ENCODE peak calls at places on chromosomes 5 and 9, in nine cellular contexts. X is left ventricle myocardium inferior; N is IMR-90; T is tibial nerve; M is suprapubic skin; J is astrocyte; H is spleen; U is CD8-positive, alpha-beta memory T cell; F is hepatocyte. P is an unnamed sample.

GRCh38 chr5:172005708-172006377 is 595 bp downstream of the FBXW11 start:
- DNase-seq in F (peak; percentile 53), U (no peak), J (no peak), M (peak; percentile 65), N (no peak), X (peak; percentile 19), H (peak; percentile 86), T (peak; percentile 22), P (peak; percentile 76)

GRCh38 chr9:18834740-18835361 is 198.2 kb downstream of the SAXO1 start:
- DNase-seq in J (no peak), X (no peak), M (no peak), N (no peak), H (no peak), F (no peak), U (no peak), T (no peak), P (no peak)

GRCh38 chr9:128383791-128384190 is 12.6 kb downstream of the URM1 start:
- DNase-seq in H (no peak), F (no peak), J (no peak), N (no peak), T (no peak), U (no peak), M (no peak), X (no peak), P (peak; percentile 61)

GRCh38 chr9:89368550-89368949 is 50.2 kb downstream of the SECISBP2 start:
- DNase-seq in X (no peak), F (no peak), M (no peak), H (no peak), N (no peak), T (no peak), U (no peak), J (no peak), P (no peak)

GRCh38 chr5:89090021-89090420 is 207.0 kb upstream of the MEF2C start:
- DNase-seq in F (no peak), T (no peak), U (no peak), M (no peak), N (no peak), H (no peak), J (no peak), X (no peak), P (no peak)

GRCh38 chr5:150778517-150779396 is at the start of gene SMIM3:
- DNase-seq in F (peak; percentile 90), X (peak; percentile 89), N (peak; percentile 63), M (peak; percentile 86), J (peak; percentile 54), H (peak; percentile 94), U (peak; percentile 48), T (peak; percentile 67), P (peak; percentile 94)

GRCh38 chr5:54171645-54172384 is 138.6 kb downstream of the ARL15 start:
- DNase-seq in U (no peak), T (no peak), M (no peak), N (peak; percentile 81), H (no peak), X (no peak), J (peak; percentile 76), F (no peak), P (no peak)

GRCh38 chr5:171755354-171755821 is 30.2 kb upstream of the SMIM23 start:
- DNase-seq in X (no peak), F (no peak), N (peak; percentile 23), H (no peak), U (no peak), M (no peak), J (peak; percentile 31), T (no peak), P (no peak)

GRCh38 chr9:126515873-126516505 is 97.7 kb upstream of the LMX1B start:
- DNase-seq in T (no peak), U (no peak), N (no peak), X (no peak), F (no peak), H (peak; percentile 64), J (no peak), M (peak; percentile 50), P (no peak)

GRCh38 chr9:126517751-126518261 is 95.9 kb upstream of the LMX1B start:
- DNase-seq in X (no peak), J (no peak), U (no peak), H (peak; percentile 6), T (no peak), M (peak; percentile 21), F (no peak), N (no peak), P (no peak)

GRCh38 chr9:126518763-126519162 is 95.0 kb upstream of the LMX1B start:
- DNase-seq in T (no peak), M (no peak), U (no peak), X (no peak), F (no peak), H (no peak), J (no peak), N (no peak), P (no peak)

GRCh38 chr9:126516561-126516935 is 97.2 kb upstream of the LMX1B start:
- DNase-seq in J (no peak), M (peak; percentile 44), U (no peak), X (no peak), N (no peak), H (no peak), F (no peak), T (no peak), P (no peak)

DNA sequence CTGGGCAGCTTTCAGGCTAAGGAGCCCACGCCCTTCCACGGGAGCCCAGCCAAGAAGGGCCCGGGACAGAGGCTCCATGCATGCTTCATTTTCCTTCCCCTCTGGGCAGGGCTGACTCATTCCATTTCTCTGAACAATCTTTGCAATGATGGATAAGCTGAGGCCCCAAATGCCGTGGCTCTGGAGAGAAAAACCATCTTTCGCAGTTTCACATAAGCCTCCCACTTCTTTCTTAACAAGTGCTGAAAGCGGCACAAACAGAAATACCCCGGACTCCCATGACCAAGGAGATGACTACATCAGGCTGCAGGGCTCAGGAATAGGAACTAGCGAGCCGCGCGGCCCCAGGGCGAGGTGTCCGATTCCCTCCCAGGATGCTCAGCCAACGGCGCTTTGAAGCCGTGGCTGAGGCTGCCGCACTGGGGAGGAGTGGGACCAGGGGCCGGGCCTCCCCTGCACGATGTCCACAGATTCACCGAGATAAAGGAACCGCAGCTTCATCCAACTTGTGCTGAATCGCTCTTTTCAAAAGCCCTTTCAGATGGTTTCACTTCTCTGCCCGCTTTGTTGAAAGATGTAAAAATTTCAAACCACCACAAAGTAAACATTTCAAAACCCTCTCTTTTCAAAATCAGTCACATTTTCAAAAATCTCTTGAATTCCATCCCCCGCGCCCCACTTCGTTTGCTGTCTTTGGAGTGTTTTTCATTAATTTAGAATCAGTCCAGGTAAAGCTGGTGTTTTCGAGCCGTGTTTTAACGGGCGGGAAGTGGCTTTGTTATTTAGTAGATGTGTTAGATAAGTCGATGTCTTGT is 96.6 kb upstream of the LMX1B start:
- DNase-seq in U (peak; percentile 49), J (peak; percentile 78), X (peak; percentile 73), H (peak; percentile 90), F (peak; percentile 79), M (peak; percentile 74), N (peak; percentile 84), T (peak; percentile 49), P (peak; percentile 87)
- H3K4me3 ChIP-seq in U (peak overlapping the region; percentile 54), J (peak overlapping the region; percentile 50), X (peak overlapping the region; percentile 57), H (peak overlapping the region; percentile 26), F (peak overlapping the region; percentile 6), M (peak overlapping the region; percentile 37), N (peak overlapping the region; percentile 41), T (peak overlapping the region; percentile 25), P (peak overlapping the region; percentile 56)

GRCh38 chr5:142322403-142322746 is 2.4 kb downstream of the SPRY4 start:
- DNase-seq in H (no peak), M (no peak), F (no peak), U (no peak), T (no peak), N (no peak), J (no peak), X (no peak), P (no peak)
- H3K4me1 ChIP-seq in H (peaks cover 73% of the 10 kb centered on the region), M (peaks cover 44% of the 10 kb centered on the region), F (peaks cover 41% of the 10 kb centered on the region), U (peaks cover 25% of the 10 kb centered on the region), T (peaks cover 44% of the 10 kb centered on the region), N (peaks cover 37% of the 10 kb centered on the region), J (peaks cover 60% of the 10 kb centered on the region), X (peaks cover 88% of the 10 kb centered on the region), P (peaks cover 7% of the 10 kb centered on the region)

GRCh38 chr9:130633336-130634190 is 30.8 kb upstream of the PRDM12 start:
- DNase-seq in F (no peak), U (no peak), N (no peak), X (no peak), H (peak; percentile 58), M (no peak), J (no peak), T (no peak), P (no peak)

GRCh38 chr9:130631331-130632080 is 32.9 kb upstream of the PRDM12 start:
- DNase-seq in M (no peak), H (peak; percentile 62), U (no peak), J (no peak), X (no peak), N (no peak), F (no peak), T (no peak), P (no peak)

GRCh38 chr9:130632841-130633240 is 31.6 kb upstream of the PRDM12 start:
- DNase-seq in M (no peak), U (no peak), J (no peak), H (peak; percentile 24), N (no peak), F (no peak), T (no peak), X (no peak), P (no peak)

GRCh38 chr9:130630506-130631330 is 33.7 kb upstream of the PRDM12 start:
- DNase-seq in H (peak; percentile 57), N (no peak), T (no peak), J (no peak), U (no peak), M (no peak), F (no peak), X (peak; percentile 77), P (peak; percentile 39)

DNA sequence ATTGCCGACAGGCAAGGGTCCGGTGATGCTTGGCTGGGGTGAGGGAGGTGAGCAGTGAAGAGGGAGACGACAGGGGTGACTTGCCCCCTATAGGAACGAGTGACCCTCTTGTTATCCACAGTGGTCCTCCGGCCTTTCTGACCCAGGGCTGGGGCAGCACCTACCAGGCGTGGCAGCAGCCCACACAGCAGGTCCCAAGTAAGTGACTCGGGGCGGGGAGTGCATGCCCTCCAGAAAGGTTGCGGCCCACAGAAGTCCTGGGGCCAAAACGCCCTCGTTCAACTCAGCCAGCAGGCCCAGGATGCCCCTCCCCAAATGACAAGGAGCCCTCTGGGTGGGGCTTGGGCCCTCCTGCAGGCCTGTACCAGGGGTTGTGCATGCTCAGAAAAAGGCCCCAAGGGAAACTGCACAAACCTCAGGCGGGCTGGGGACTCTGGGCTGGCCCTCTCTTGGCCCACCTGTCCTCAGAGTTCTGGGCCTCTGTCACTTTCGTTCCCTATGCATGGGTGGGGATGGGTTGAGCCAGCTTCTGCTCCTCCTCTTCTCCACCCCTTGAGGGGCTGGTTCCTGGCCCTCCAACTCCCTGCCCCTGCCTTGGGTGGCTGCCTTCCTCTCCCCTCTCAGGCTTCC is 32.2 kb upstream of the PRDM12 start:
- DNase-seq in T (no peak), M (no peak), U (no peak), H (peak; percentile 42), X (no peak), N (no peak), J (no peak), F (no peak), P (no peak)
- H3K4me3 ChIP-seq in T (no peak overlapping the region), M (no peak overlapping the region), U (no peak overlapping the region), H (no peak overlapping the region), X (no peak overlapping the region), N (no peak overlapping the region), J (no peak overlapping the region), F (no peak overlapping the region), P (no peak overlapping the region)

GRCh38 chr9:92228628-92229027 is 64.9 kb downstream of the IARS1 start:
- DNase-seq in F (no peak), M (no peak), T (no peak), H (no peak), X (no peak), J (no peak), U (no peak), N (no peak), P (no peak)

GRCh38 chr9:92236465-92236864 is 57.0 kb downstream of the IARS1 start:
- DNase-seq in N (no peak), J (no peak), F (no peak), T (no peak), U (no peak), H (no peak), X (no peak), M (no peak), P (no peak)

GRCh38 chr9:92234503-92234902 is 59.0 kb downstream of the IARS1 start:
- DNase-seq in J (no peak), F (no peak), X (no peak), N (no peak), T (no peak), H (no peak), U (no peak), M (no peak), P (no peak)

GRCh38 chr9:92236915-92237314 is 56.6 kb downstream of the IARS1 start:
- DNase-seq in J (no peak), N (no peak), H (no peak), F (no peak), T (no peak), X (no peak), U (no peak), M (no peak), P (no peak)

DNA sequence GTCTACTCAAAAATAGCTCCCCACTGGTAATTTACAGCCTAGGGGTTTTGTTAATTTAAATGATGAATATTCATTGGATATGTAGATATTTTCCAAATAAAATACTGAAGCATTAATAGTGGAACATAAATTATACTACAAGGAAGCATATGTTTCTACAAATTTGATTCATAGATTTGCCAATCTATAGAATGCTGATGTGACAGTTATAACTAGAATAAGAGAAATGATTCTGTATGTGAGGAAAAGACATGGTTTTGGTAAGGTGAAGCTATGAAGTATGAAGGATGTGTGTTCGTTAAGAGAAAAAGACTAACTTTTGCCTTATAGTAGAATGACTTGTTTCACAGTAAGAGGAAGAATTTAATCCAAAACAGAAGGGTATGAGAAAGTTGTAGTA is 61.3 kb downstream of the IARS1 start:
- DNase-seq in T (no peak), X (no peak), M (no peak), F (no peak), H (no peak), U (no peak), J (no peak), N (no peak), P (no peak)
- H3K4me1 ChIP-seq in T (no peaks in the 10 kb centered on the region), X (no peaks in the 10 kb centered on the region), M (no peaks in the 10 kb centered on the region), F (no peaks in the 10 kb centered on the region), H (no peaks in the 10 kb centered on the region), U (no peaks in the 10 kb centered on the region), J (no peaks in the 10 kb centered on the region), N (no peaks in the 10 kb centered on the region), P (no peaks in the 10 kb centered on the region)